ENCODE peak calls at places on chromosomes 13 and 19, in seven cellular contexts. W, Y, R, E, D, Z and Q are unnamed samples.

GRCh38 chr19:34232566-34233481 is 21.5 kb upstream of the GARRE1 start:
- DNase-seq in W (peak; percentile 94), Y (peak; percentile 97), R (no peak), E (peak; percentile 60), D (no peak), Z (peak; percentile 96), Q (no peak)

GRCh38 chr13:70623260-70623659 is 515.0 kb upstream of the KLHL1 start:
- DNase-seq in W (peak; percentile 25), Y (no peak), R (no peak), E (no peak), D (no peak), Z (peak; percentile 0), Q (peak; percentile 25)

GRCh38 chr19:29547981-29548380 is 22.2 kb downstream of the VSTM2B start:
- DNase-seq in W (no peak), Y (no peak), R (no peak), E (no peak), D (no peak), Z (no peak), Q (no peak)

GRCh38 chr13:113989585-113990300 is 15.9 kb upstream of the C13orf46 start:
- DNase-seq in W (no peak), Y (no peak), R (no peak), E (no peak), D (no peak), Z (no peak), Q (no peak)

GRCh38 chr19:1261512-1261862 is 7.6 kb upstream of the CIRBP start:
- DNase-seq in W (no peak), Y (no peak), R (no peak), E (no peak), D (peak; percentile 47), Z (no peak), Q (no peak)

GRCh38 chr19:29680447-29680846 is 15.2 kb downstream of the PLEKHF1 start:
- DNase-seq in W (no peak), Y (no peak), R (peak; percentile 63), E (peak; percentile 63), D (peak; percentile 90), Z (no peak), Q (no peak)

GRCh38 chr19:11361037-11361770 is 6.0 kb downstream of the PLPPR2 start:
- DNase-seq in W (no peak), Y (no peak), R (peak; percentile 97), E (no peak), D (no peak), Z (no peak), Q (no peak)

GRCh38 chr13:110759710-110760109 is 46.2 kb downstream of the ING1 start:
- DNase-seq in W (peak; percentile 84), Y (peak; percentile 49), R (no peak), E (no peak), D (no peak), Z (peak; percentile 87), Q (no peak)

GRCh38 chr13:108315273-108315672 is 45.8 kb downstream of the TNFSF13B start:
- DNase-seq in W (no peak), Y (no peak), R (no peak), E (no peak), D (no peak), Z (no peak), Q (no peak)

GRCh38 chr13:67138937-67139336 is 91.2 kb downstream of the PCDH9 start:
- DNase-seq in W (no peak), Y (no peak), R (no peak), E (no peak), D (no peak), Z (no peak), Q (peak; percentile 96)

GRCh38 chr19:35935911-35936737 is at the start of gene LRFN3:
- DNase-seq in W (peak; percentile 75), Y (peak; percentile 75), R (peak; percentile 83), E (peak; percentile 74), D (no peak), Z (peak; percentile 66), Q (peak; percentile 80)

GRCh38 chr19:1947651-1948209 is 6.8 kb downstream of the CSNK1G2 start:
- DNase-seq in W (no peak), Y (no peak), R (no peak), E (no peak), D (no peak), Z (no peak), Q (no peak)

GRCh38 chr13:101307181-101307701 is 109.1 kb downstream of the NALCN start:
- DNase-seq in W (peak; percentile 95), Y (peak; percentile 97), R (no peak), E (no peak), D (no peak), Z (peak; percentile 90), Q (no peak)

GRCh38 chr13:32783067-32783466 is 196.8 kb downstream of the PDS5B start:
- DNase-seq in W (peak; percentile 50), Y (peak; percentile 51), R (no peak), E (no peak), D (no peak), Z (peak; percentile 67), Q (no peak)

GRCh38 chr13:20636079-20636478 is 67.4 kb upstream of the IL17D start:
- DNase-seq in W (no peak), Y (no peak), R (no peak), E (no peak), D (no peak), Z (no peak), Q (no peak)

GRCh38 chr19:54105796-54106195 is 3.1 kb downstream of the NDUFA3 start:
- DNase-seq in W (no peak), Y (no peak), R (no peak), E (no peak), D (no peak), Z (no peak), Q (no peak)

GRCh38 chr19:4970558-4971423 is 1.9 kb downstream of the KDM4B start:
- DNase-seq in W (peak; percentile 41), Y (peak; percentile 44), R (peak; percentile 38), E (no peak), D (no peak), Z (no peak), Q (peak; percentile 57)

GRCh38 chr13:76815344-76815743 is 70.9 kb downstream of the KCTD12 start:
- DNase-seq in W (no peak), Y (no peak), R (no peak), E (no peak), D (no peak), Z (no peak), Q (no peak)

GRCh38 chr13:27006519-27007161 is 165.0 kb downstream of the USP12 start:
- DNase-seq in W (peak; percentile 39), Y (peak; percentile 46), R (peak; percentile 66), E (no peak), D (no peak), Z (peak; percentile 12), Q (peak; percentile 88)

GRCh38 chr13:85363504-85363903 is 435.7 kb downstream of the SLITRK6 start:
- DNase-seq in W (no peak), Y (no peak), R (no peak), E (no peak), D (no peak), Z (no peak), Q (no peak)

GRCh38 chr13:113420833-113421600 is 32.3 kb downstream of the ADPRHL1 start:
- DNase-seq in W (no peak), Y (no peak), R (no peak), E (no peak), D (no peak), Z (no peak), Q (no peak)

GRCh38 chr19:49229416-49229815 is 71.8 kb downstream of the TRPM4 start:
- DNase-seq in W (peak; percentile 17), Y (no peak), R (no peak), E (no peak), D (no peak), Z (no peak), Q (no peak)